ENCODE peak calls at places on chromosomes 1 and 21, in seven cellular contexts. K is IMR-90; V is neural progenitor cell; N is body of pancreas; F is CD8-positive, alpha-beta T cell; J is bronchial epithelial cell; S is left lung. M is an unnamed sample.

GRCh38 chr1:109944541-109944940 is 33.9 kb downstream of the CSF1 start:
- DNase-seq in N (no peak), S (no peak), J (no peak), K (no peak), V (no peak), F (no peak), M (no peak)

GRCh38 chr21:45818276-45818903 is 163.2 kb upstream of the COL6A1 start:
- DNase-seq in S (no peak), J (peak), K (peak), V (no peak), F (no peak), N (no peak), M (peak)

GRCh38 chr1:17228619-17229018 is 20.3 kb upstream of the PADI3 start:
- DNase-seq in K (no peak), F (no peak), J (no peak), V (no peak), S (no peak), N (no peak), M (no peak)

GRCh38 chr1:184643661-184644060 is 111.0 kb downstream of the EDEM3 start:
- DNase-seq in F (no peak), V (no peak), K (no peak), S (no peak), N (no peak), J (no peak), M (no peak)

GRCh38 chr1:183652547-183653467 is at the start of gene APOBEC4:
- DNase-seq in J (peak), S (no peak), K (no peak), F (no peak), V (no peak), N (peak), M (peak)

GRCh38 chr1:155947741-155948140 is 6.3 kb downstream of the RXFP4 start:
- DNase-seq in N (no peak), V (no peak), S (no peak), F (no peak), K (no peak), J (no peak), M (no peak)

GRCh38 chr1:42746436-42747105 is 6.5 kb upstream of the CLDN19 start:
- DNase-seq in V (no peak), F (no peak), J (no peak), S (no peak), K (no peak), N (no peak), M (no peak)

GRCh38 chr1:19044975-19045831 is 88.7 kb upstream of the IFFO2 start:
- DNase-seq in N (no peak), V (no peak), K (peak), S (no peak), J (no peak), F (no peak), M (no peak)

GRCh38 chr21:35229290-35229689 is 180.2 kb upstream of the RUNX1 start:
- DNase-seq in V (no peak), K (no peak), S (no peak), F (no peak), J (no peak), N (no peak), M (no peak)

GRCh38 chr1:15598436-15598835 is 13.6 kb upstream of the AGMAT start:
- DNase-seq in F (no peak), S (no peak), J (no peak), K (no peak), V (no peak), N (no peak), M (no peak)

DNA sequence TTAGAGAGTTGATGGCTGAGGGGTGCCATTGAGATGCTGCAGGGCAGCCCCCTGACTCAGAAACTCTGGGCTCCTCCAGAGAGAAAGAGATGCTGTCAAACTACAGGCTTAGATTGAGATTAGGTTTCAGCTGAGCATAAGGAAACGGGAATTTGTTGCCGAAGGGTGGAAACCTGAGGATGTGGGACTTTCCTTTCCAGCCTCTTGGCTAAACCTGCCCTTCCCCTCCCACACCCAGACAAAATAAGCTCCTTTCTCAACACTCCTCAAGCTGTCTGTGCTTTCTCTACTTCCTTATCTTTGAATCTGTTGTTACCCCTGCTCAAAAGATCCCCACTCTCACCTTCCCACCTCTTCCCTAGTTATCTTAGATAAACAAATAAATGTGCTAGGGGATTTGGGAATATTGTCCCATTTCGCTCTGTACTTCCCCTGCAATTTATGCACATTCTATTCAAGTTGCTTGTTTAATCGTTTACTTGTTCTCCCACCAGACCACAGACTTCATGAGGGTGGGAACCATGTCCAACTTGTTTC is 30.6 kb upstream of the MARK1 start:
- DNase-seq in F (no peak), N (no peak), S (no peak), J (peak), K (no peak), V (no peak), M (peak)
- H3K4me3 ChIP-seq in F (no peak), N (no peak), S (no peak), J (no peak), K (no peak), V (no peak), M (no peak)

DNA sequence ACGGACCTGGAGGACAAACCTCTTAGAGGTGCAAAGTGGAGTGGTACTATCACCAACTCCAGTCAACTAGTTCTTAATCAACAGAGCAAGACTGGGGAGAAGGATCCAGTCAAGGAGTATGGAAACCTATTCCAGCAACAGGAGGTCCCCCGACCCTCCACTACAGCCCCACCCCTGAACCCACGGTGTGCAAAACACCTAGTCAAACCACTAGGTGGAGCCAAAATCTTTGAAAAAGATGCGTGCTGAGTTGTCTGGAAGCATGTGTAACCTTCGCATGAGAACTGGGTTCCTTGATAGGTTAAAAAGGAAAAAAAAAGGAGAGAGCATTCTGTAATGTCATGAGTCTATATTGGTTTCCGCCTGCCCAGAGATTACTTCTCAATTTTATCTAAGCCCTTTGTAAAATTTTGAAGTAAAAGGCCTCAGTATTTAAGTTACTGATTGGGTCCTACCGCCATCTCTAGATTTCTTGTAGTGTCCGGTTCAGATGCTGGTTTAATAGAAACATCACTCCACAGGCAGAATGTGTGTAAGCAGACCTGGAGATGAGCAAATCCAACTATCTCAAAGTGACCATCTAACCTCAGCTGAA is 81.9 kb upstream of the HAO2 start:
- DNase-seq in F (peak), N (no peak), J (peak), K (peak), S (no peak), V (peak), M (peak)
- TF ChIP-seq CTCF in F (peak), N (peak), J (peak), K (peak), S (peak), V (peak), M (peak)

DNA sequence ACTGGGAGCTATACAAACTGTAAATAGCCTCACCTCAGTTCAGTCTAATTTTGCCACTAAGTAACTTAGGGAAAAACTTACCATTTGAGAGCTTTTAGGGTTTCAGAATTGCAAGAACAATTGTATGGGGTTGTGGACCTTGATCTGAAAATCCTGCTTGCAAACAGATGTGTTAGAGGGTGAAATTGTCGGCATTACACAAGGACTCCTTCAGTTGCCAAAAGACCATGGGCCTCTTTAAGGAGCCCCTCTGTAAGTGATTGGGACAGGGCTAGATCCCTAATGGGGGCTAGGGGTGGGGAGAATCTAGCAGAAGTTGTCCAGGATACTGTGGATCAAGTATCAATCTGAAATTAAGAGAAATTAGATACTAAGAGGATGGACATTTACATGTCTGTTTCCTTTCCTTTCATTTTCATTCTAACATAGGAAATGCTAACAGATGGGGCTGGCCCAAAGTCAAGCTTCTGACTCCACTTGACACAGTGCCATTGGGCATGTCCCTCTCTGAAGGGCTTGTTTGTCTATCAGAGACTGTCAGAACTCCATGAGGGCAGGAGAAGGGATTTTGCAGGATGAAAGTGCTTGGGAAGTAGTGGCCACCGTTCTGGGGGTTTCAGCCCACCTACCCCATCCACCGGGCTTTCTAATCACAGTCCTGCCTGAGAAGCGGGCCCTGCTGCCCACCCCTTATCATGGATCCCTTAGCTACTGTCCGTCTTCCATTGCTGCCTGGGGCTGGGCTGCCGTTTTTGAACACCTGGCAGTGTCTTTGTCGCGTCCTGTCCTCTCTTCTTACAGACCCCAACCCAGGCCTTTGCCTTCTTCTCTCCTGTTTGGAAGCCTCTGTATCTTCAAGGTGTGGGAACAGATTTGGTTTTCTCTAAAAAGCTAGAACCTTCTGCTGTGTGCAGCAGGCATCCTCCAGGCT is 54.7 kb downstream of the STUM start:
- DNase-seq in N (peak), K (peak), J (peak), F (no peak), S (no peak), V (no peak), M (peak)
- H3K4me3 ChIP-seq in N (no peak), K (no peak), J (no peak), F (no peak), S (no peak), V (no peak), M (no peak)

GRCh38 chr1:23421752-23422312 is 2.7 kb downstream of the TCEA3 start:
- DNase-seq in N (peak), J (no peak), F (no peak), K (peak), S (no peak), V (no peak), M (peak)
- TF ChIP-seq CTCF in N (peak), J (no peak), F (no peak), K (peak), S (no peak), V (no peak), M (no peak)

M was measured in epithelial cell of esophagus.